ENCODE peak calls at places on chromosomes 1 and 21, in nine cellular contexts. One of them, this sample, is unnamed. For H3K27me3, the result is how much of the 10 kb centered on the place peaks cover.

GRCh38 chr1:33943978-33944377 is 80.1 kb downstream of the HMGB4 start:
- DNase-seq in testis: no peak
- DNase-seq in upper lobe of right lung: no peak
- DNase-seq in cardiac muscle cell: no peak
- DNase-seq in fibroblast of lung: peak
- DNase-seq in PC-3: peak
- DNase-seq in suprapubic skin: no peak
- DNase-seq in tibial artery: no peak
- DNase-seq in uterus: no peak
- DNase-seq in this sample: no peak

GRCh38 chr1:7975212-7975865 is 13.8 kb downstream of the PARK7 start:
- DNase-seq in testis: peak
- DNase-seq in upper lobe of right lung: peak
- DNase-seq in cardiac muscle cell: peak
- DNase-seq in fibroblast of lung: peak
- DNase-seq in PC-3: peak
- DNase-seq in suprapubic skin: peak
- DNase-seq in tibial artery: peak
- DNase-seq in uterus: peak
- DNase-seq in this sample: peak

GRCh38 chr1:938088-938683 is 14.5 kb downstream of the SAMD11 start:
- DNase-seq in testis: peak
- DNase-seq in upper lobe of right lung: no peak
- DNase-seq in cardiac muscle cell: peak
- DNase-seq in fibroblast of lung: peak
- DNase-seq in PC-3: peak
- DNase-seq in suprapubic skin: no peak
- DNase-seq in tibial artery: no peak
- DNase-seq in uterus: peak
- DNase-seq in this sample: no peak

GRCh38 chr1:56577859-56578663 is 1.3 kb downstream of the PLPP3 start:
- DNase-seq in testis: peak
- DNase-seq in upper lobe of right lung: peak
- DNase-seq in cardiac muscle cell: peak
- DNase-seq in fibroblast of lung: peak
- DNase-seq in PC-3: peak
- DNase-seq in suprapubic skin: peak
- DNase-seq in tibial artery: peak
- DNase-seq in uterus: peak
- DNase-seq in this sample: peak

GRCh38 chr1:65163193-65163805 is 15.3 kb downstream of the AK4 start:
- DNase-seq in testis: no peak
- DNase-seq in upper lobe of right lung: no peak
- DNase-seq in cardiac muscle cell: no peak
- DNase-seq in fibroblast of lung: no peak
- DNase-seq in PC-3: no peak
- DNase-seq in suprapubic skin: no peak
- DNase-seq in tibial artery: no peak
- DNase-seq in uterus: no peak
- DNase-seq in this sample: no peak

GRCh38 chr21:25485914-25486313 is 121.4 kb downstream of the MRPL39 start:
- DNase-seq in testis: no peak
- DNase-seq in upper lobe of right lung: no peak
- DNase-seq in cardiac muscle cell: no peak
- DNase-seq in fibroblast of lung: no peak
- DNase-seq in PC-3: no peak
- DNase-seq in suprapubic skin: no peak
- DNase-seq in tibial artery: no peak
- DNase-seq in uterus: no peak
- DNase-seq in this sample: no peak

GRCh38 chr1:60133848-60134247 is 60.3 kb upstream of the C1orf87 start:
- DNase-seq in testis: no peak
- DNase-seq in upper lobe of right lung: no peak
- DNase-seq in cardiac muscle cell: no peak
- DNase-seq in fibroblast of lung: peak
- DNase-seq in PC-3: no peak
- DNase-seq in suprapubic skin: no peak
- DNase-seq in tibial artery: no peak
- DNase-seq in uterus: no peak
- DNase-seq in this sample: no peak

GRCh38 chr1:27527857-27528700 is 38.1 kb upstream of the WASF2 start:
- DNase-seq in testis: peak
- DNase-seq in upper lobe of right lung: peak
- DNase-seq in cardiac muscle cell: peak
- DNase-seq in fibroblast of lung: no peak
- DNase-seq in PC-3: peak
- DNase-seq in suprapubic skin: peak
- DNase-seq in tibial artery: no peak
- DNase-seq in uterus: peak
- DNase-seq in this sample: no peak

GRCh38 chr1:76674689-76675088 is 192.6 kb upstream of the ST6GALNAC5 start:
- DNase-seq in testis: no peak
- DNase-seq in upper lobe of right lung: no peak
- DNase-seq in cardiac muscle cell: no peak
- DNase-seq in fibroblast of lung: no peak
- DNase-seq in PC-3: no peak
- DNase-seq in suprapubic skin: no peak
- DNase-seq in tibial artery: no peak
- DNase-seq in uterus: no peak
- DNase-seq in this sample: no peak

GRCh38 chr1:207644852-207645631 is at the start of gene CR1L:
- DNase-seq in testis: peak
- DNase-seq in upper lobe of right lung: peak
- DNase-seq in cardiac muscle cell: peak
- DNase-seq in fibroblast of lung: peak
- DNase-seq in PC-3: peak
- DNase-seq in suprapubic skin: peak
- DNase-seq in tibial artery: peak
- DNase-seq in uterus: peak
- DNase-seq in this sample: peak

GRCh38 chr1:162919043-162919442 is 58.1 kb upstream of the CCDC190 start:
- DNase-seq in testis: no peak
- DNase-seq in upper lobe of right lung: no peak
- DNase-seq in cardiac muscle cell: no peak
- DNase-seq in fibroblast of lung: no peak
- DNase-seq in PC-3: no peak
- DNase-seq in suprapubic skin: no peak
- DNase-seq in tibial artery: no peak
- DNase-seq in uterus: no peak
- DNase-seq in this sample: no peak

GRCh38 chr1:163706915-163707314 is 385.2 kb downstream of the NUF2 start:
- DNase-seq in testis: no peak
- DNase-seq in upper lobe of right lung: no peak
- DNase-seq in cardiac muscle cell: no peak
- DNase-seq in fibroblast of lung: no peak
- DNase-seq in PC-3: no peak
- DNase-seq in suprapubic skin: no peak
- DNase-seq in tibial artery: no peak
- DNase-seq in uterus: no peak
- DNase-seq in this sample: no peak

GRCh38 chr1:201426395-201427310 is 5.1 kb upstream of the TNNI1 start:
- DNase-seq in testis: no peak
- DNase-seq in upper lobe of right lung: no peak
- DNase-seq in cardiac muscle cell: peak
- DNase-seq in fibroblast of lung: peak
- DNase-seq in PC-3: no peak
- DNase-seq in suprapubic skin: no peak
- DNase-seq in tibial artery: no peak
- DNase-seq in uterus: no peak
- DNase-seq in this sample: no peak

GRCh38 chr1:231194843-231195516 is 33.1 kb downstream of the TRIM67 start:
- DNase-seq in testis: no peak
- DNase-seq in upper lobe of right lung: no peak
- DNase-seq in cardiac muscle cell: no peak
- DNase-seq in fibroblast of lung: no peak
- DNase-seq in PC-3: peak
- DNase-seq in suprapubic skin: no peak
- DNase-seq in tibial artery: no peak
- DNase-seq in uterus: no peak
- DNase-seq in this sample: no peak

GRCh38 chr1:184888505-184888904 is 85.8 kb downstream of the NIBAN1 start:
- DNase-seq in testis: no peak
- DNase-seq in upper lobe of right lung: no peak
- DNase-seq in cardiac muscle cell: no peak
- DNase-seq in fibroblast of lung: peak
- DNase-seq in PC-3: peak
- DNase-seq in suprapubic skin: no peak
- DNase-seq in tibial artery: no peak
- DNase-seq in uterus: no peak
- DNase-seq in this sample: no peak

DNA sequence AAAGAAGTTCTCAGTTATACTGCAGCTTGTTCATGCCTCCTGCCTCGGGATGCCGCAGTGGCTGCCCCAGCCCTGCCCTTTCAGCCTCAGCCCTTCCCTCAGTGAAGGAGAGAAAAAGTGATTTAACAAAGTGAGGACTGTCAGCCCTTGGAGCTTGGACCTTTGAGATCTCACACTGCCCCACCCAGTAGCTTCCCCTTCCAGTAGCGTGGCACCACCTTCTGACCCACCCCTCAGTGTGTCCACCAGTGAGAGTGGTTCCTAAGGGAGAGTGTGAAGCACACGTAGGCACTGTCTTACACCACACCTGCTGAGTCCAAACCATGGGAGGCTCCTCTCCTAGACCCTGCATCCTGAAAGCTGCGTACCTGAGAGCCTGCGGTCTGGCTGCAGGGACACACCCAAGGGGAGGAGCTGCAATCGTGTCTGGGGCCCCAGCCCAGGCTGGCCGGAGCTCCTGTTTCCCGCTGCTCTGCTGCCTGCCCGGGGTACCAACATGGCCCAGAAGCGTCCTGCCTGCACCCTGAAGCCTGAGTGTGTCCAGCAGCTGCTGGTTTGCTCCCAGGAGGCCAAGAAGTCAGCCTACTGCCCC is at the start of gene CDA:
- DNase-seq in testis: no peak
- DNase-seq in upper lobe of right lung: no peak
- DNase-seq in cardiac muscle cell: no peak
- DNase-seq in fibroblast of lung: no peak
- DNase-seq in PC-3: peak
- DNase-seq in suprapubic skin: no peak
- DNase-seq in tibial artery: no peak
- DNase-seq in uterus: peak
- DNase-seq in this sample: peak
- H3K4me3 ChIP-seq in testis: no peak
- H3K4me3 ChIP-seq in upper lobe of right lung: peak
- H3K4me3 ChIP-seq in cardiac muscle cell: no peak
- H3K4me3 ChIP-seq in fibroblast of lung: no peak
- H3K4me3 ChIP-seq in PC-3: peak
- H3K4me3 ChIP-seq in suprapubic skin: peak
- H3K4me3 ChIP-seq in tibial artery: peak
- H3K4me3 ChIP-seq in uterus: peak
- H3K4me3 ChIP-seq in this sample: peak

GRCh38 chr1:28812669-28813468 is 899 bp downstream of the OPRD1 start:
- DNase-seq in testis: no peak
- DNase-seq in upper lobe of right lung: no peak
- DNase-seq in cardiac muscle cell: no peak
- DNase-seq in fibroblast of lung: no peak
- DNase-seq in PC-3: no peak
- DNase-seq in suprapubic skin: no peak
- DNase-seq in tibial artery: no peak
- DNase-seq in uterus: no peak
- DNase-seq in this sample: no peak

GRCh38 chr1:28817133-28817532 is 5.2 kb downstream of the OPRD1 start:
- DNase-seq in testis: no peak
- DNase-seq in upper lobe of right lung: no peak
- DNase-seq in cardiac muscle cell: no peak
- DNase-seq in fibroblast of lung: no peak
- DNase-seq in PC-3: no peak
- DNase-seq in suprapubic skin: no peak
- DNase-seq in tibial artery: no peak
- DNase-seq in uterus: no peak
- DNase-seq in this sample: no peak

GRCh38 chr1:28813931-28814465 is 2.0 kb downstream of the OPRD1 start:
- DNase-seq in testis: no peak
- DNase-seq in upper lobe of right lung: no peak
- DNase-seq in cardiac muscle cell: no peak
- DNase-seq in fibroblast of lung: no peak
- DNase-seq in PC-3: no peak
- DNase-seq in suprapubic skin: no peak
- DNase-seq in tibial artery: no peak
- DNase-seq in uterus: no peak
- DNase-seq in this sample: no peak

GRCh38 chr1:28819020-28819419 is 7.0 kb downstream of the OPRD1 start:
- DNase-seq in testis: no peak
- DNase-seq in upper lobe of right lung: no peak
- DNase-seq in cardiac muscle cell: no peak
- DNase-seq in fibroblast of lung: no peak
- DNase-seq in PC-3: no peak
- DNase-seq in suprapubic skin: no peak
- DNase-seq in tibial artery: no peak
- DNase-seq in uterus: no peak
- DNase-seq in this sample: no peak

DNA sequence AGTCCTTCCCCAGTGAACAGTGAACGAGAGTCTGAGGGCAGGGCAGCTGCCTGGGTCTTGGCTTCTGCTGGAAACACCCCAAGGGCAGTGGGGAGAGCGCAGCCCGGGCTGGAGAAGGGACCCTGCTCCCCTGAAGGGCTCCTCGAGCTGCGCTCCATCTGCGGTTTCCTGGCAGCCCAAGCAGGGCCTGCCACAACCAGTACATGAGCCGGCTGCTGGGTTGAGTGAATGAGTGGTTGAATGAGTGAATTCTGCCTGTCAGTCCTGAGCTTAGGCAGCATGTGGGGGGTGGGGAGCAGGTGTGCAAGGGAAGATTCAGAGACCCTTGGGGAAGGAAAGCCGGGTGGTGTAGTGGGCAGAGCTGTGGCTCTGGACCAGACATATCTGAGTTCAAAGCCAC is 3.6 kb downstream of the OPRD1 start:
- DNase-seq in testis: no peak
- DNase-seq in upper lobe of right lung: no peak
- DNase-seq in cardiac muscle cell: peak
- DNase-seq in fibroblast of lung: no peak
- DNase-seq in PC-3: no peak
- DNase-seq in suprapubic skin: no peak
- DNase-seq in tibial artery: no peak
- DNase-seq in uterus: no peak
- DNase-seq in this sample: no peak
- H3K27me3 ChIP-seq in testis: under half
- H3K27me3 ChIP-seq in upper lobe of right lung: half or more
- H3K27me3 ChIP-seq in cardiac muscle cell: under half
- H3K27me3 ChIP-seq in fibroblast of lung: under half
- H3K27me3 ChIP-seq in PC-3: under half
- H3K27me3 ChIP-seq in suprapubic skin: half or more
- H3K27me3 ChIP-seq in tibial artery: under half
- H3K27me3 ChIP-seq in uterus: under half
- H3K27me3 ChIP-seq in this sample: under half

GRCh38 chr21:44931137-44931500 is 8.7 kb upstream of the SLX9 start:
- DNase-seq in testis: no peak
- DNase-seq in upper lobe of right lung: peak
- DNase-seq in cardiac muscle cell: no peak
- DNase-seq in fibroblast of lung: no peak
- DNase-seq in PC-3: peak
- DNase-seq in suprapubic skin: no peak
- DNase-seq in tibial artery: peak
- DNase-seq in uterus: no peak
- DNase-seq in this sample: no peak
- H3K4me3 ChIP-seq in testis: no peak
- H3K4me3 ChIP-seq in upper lobe of right lung: peak
- H3K4me3 ChIP-seq in cardiac muscle cell: peak
- H3K4me3 ChIP-seq in fibroblast of lung: no peak
- H3K4me3 ChIP-seq in PC-3: peak
- H3K4me3 ChIP-seq in suprapubic skin: peak
- H3K4me3 ChIP-seq in tibial artery: peak
- H3K4me3 ChIP-seq in uterus: no peak
- H3K4me3 ChIP-seq in this sample: no peak

GRCh38 chr1:53381790-53382401 is 54.0 kb upstream of the LRP8 start:
- DNase-seq in testis: no peak
- DNase-seq in upper lobe of right lung: no peak
- DNase-seq in cardiac muscle cell: no peak
- DNase-seq in fibroblast of lung: peak
- DNase-seq in PC-3: peak
- DNase-seq in suprapubic skin: no peak
- DNase-seq in tibial artery: no peak
- DNase-seq in uterus: no peak
- DNase-seq in this sample: no peak
- H3K27me3 ChIP-seq in testis: under half
- H3K27me3 ChIP-seq in upper lobe of right lung: under half
- H3K27me3 ChIP-seq in cardiac muscle cell: under half
- H3K27me3 ChIP-seq in fibroblast of lung: under half
- H3K27me3 ChIP-seq in PC-3: under half
- H3K27me3 ChIP-seq in suprapubic skin: under half
- H3K27me3 ChIP-seq in tibial artery: under half
- H3K27me3 ChIP-seq in uterus: under half
- H3K27me3 ChIP-seq in this sample: under half

This sample was measured in RWPE2.